ENCODE peak calls at places on chromosomes 6 and 20, in eight cellular contexts. M is posterior vena cava; X is fibroblast of mammary gland; S is retinal pigment epithelial cell; N is AG10803; W is activated CD8-positive, alpha-beta memory T cell treated with anti-CD3 and anti-CD28 coated beads, Interleukin-2, amount 50 U/mL, for 4 hours; E is body of pancreas; G is M059J. T is an unnamed sample.

GRCh38 chr20:50291428-50292323 is 101.0 kb downstream of the CEBPB start:
- DNase-seq in M (no peak), W (no peak), N (no peak), G (no peak), E (no peak), S (no peak), X (no peak), T (no peak)

GRCh38 chr6:170122676-170123075 is 168.2 kb downstream of the DLL1 start:
- DNase-seq in N (no peak), M (no peak), S (no peak), G (no peak), W (no peak), X (peak), E (peak), T (no peak)

GRCh38 chr6:84512396-84512795 is 252.0 kb downstream of the TBX18 start:
- DNase-seq in W (no peak), M (no peak), S (no peak), N (peak), X (peak), E (no peak), G (no peak), T (no peak)

GRCh38 chr6:44285552-44286284 is 15.5 kb downstream of the TMEM151B start:
- DNase-seq in E (no peak), G (peak), S (no peak), W (no peak), M (no peak), N (no peak), X (no peak), T (no peak)

GRCh38 chr6:159716247-159717086 is 10.8 kb upstream of the WTAP start:
- DNase-seq in E (peak), M (no peak), W (no peak), G (peak), N (peak), X (peak), S (peak), T (no peak)

GRCh38 chr20:219290-220115 is 7.6 kb upstream of the DEFB129 start:
- DNase-seq in W (no peak), S (no peak), N (peak), G (peak), X (peak), E (no peak), M (no peak), T (no peak)

GRCh38 chr6:169722362-169723199 is 1.7 kb downstream of the PHF10 start:
- DNase-seq in X (peak), S (no peak), E (peak), G (peak), W (no peak), M (peak), N (peak), T (peak)

GRCh38 chr20:14896569-14896968 is 559.2 kb upstream of the FLRT3 start:
- DNase-seq in E (no peak), X (no peak), M (no peak), N (no peak), G (no peak), S (no peak), W (no peak), T (no peak)

GRCh38 chr6:65221153-65221552 is 485.9 kb downstream of the EYS start:
- DNase-seq in M (no peak), W (no peak), G (no peak), S (no peak), X (no peak), E (no peak), N (no peak), T (no peak)

GRCh38 chr20:60786686-60787217 is 465.3 kb upstream of the CDH4 start:
- DNase-seq in W (no peak), G (no peak), M (no peak), S (no peak), N (no peak), X (no peak), E (no peak), T (no peak)

GRCh38 chr6:13187692-13188091 is 140.6 kb downstream of the TBC1D7 start:
- DNase-seq in W (no peak), E (no peak), M (no peak), S (no peak), N (no peak), X (no peak), G (no peak), T (no peak)

GRCh38 chr6:53300656-53301551 is 47.8 kb downstream of the ELOVL5 start:
- DNase-seq in M (no peak), W (no peak), X (peak), N (peak), G (peak), E (no peak), S (peak), T (no peak)

GRCh38 chr6:158758464-158758863 is 60.7 kb downstream of the EZR start:
- DNase-seq in X (no peak), N (no peak), G (no peak), E (no peak), M (no peak), S (no peak), W (no peak), T (no peak)

GRCh38 chr20:42366626-42367025 is 748.4 kb upstream of the CHD6 start:
- DNase-seq in E (no peak), W (no peak), M (no peak), G (no peak), S (no peak), N (no peak), X (no peak), T (no peak)

GRCh38 chr6:491233-491632 is 99.7 kb downstream of the IRF4 start:
- DNase-seq in W (peak), E (no peak), S (no peak), G (no peak), N (no peak), M (no peak), X (no peak), T (no peak)

GRCh38 chr6:132715204-132715603 is 1.3 kb upstream of the VNN1 start:
- DNase-seq in W (no peak), S (no peak), X (peak), M (no peak), E (peak), N (peak), G (peak), T (no peak)

GRCh38 chr6:144219056-144219685 is 66.0 kb upstream of the UTRN start:
- DNase-seq in S (no peak), N (peak), X (peak), E (no peak), M (no peak), W (no peak), G (peak), T (no peak)

GRCh38 chr20:53677447-53678314 is 84.0 kb upstream of the ZNF217 start:
- DNase-seq in S (no peak), E (peak), N (peak), M (no peak), X (no peak), G (peak), W (peak), T (peak)

GRCh38 chr20:38434310-38434741 is 802 bp downstream of the SNHG17 start:
- DNase-seq in W (peak), S (no peak), G (no peak), E (no peak), M (no peak), N (no peak), X (no peak), T (no peak)

GRCh38 chr6:79335133-79335674 is 100.7 kb upstream of the HMGN3 start:
- DNase-seq in M (no peak), W (no peak), G (no peak), N (no peak), E (no peak), X (peak), S (peak), T (no peak)

GRCh38 chr6:14630136-14630535 is 512.6 kb downstream of the CD83 start:
- DNase-seq in W (no peak), G (no peak), X (no peak), S (no peak), M (no peak), E (no peak), N (no peak), T (no peak)

GRCh38 chr6:107655245-107655644 is 165.3 kb downstream of the SOBP start:
- DNase-seq in E (no peak), S (no peak), G (no peak), M (no peak), X (no peak), N (no peak), W (no peak), T (no peak)

GRCh38 chr6:53673138-53673801 is 7.7 kb upstream of the KLHL31 start:
- DNase-seq in E (peak), G (peak), M (no peak), W (no peak), X (peak), N (peak), S (peak), T (no peak)

GRCh38 chr20:44704551-44704971 is 10.6 kb upstream of the CCN5 start:
- DNase-seq in N (peak), W (no peak), S (no peak), X (peak), M (peak), E (no peak), G (peak), T (no peak)

GRCh38 chr6:116210750-116211425 is 43.0 kb downstream of the TSPYL4 start:
- DNase-seq in M (no peak), G (peak), E (peak), X (peak), S (no peak), W (no peak), N (peak), T (no peak)

GRCh38 chr20:37498066-37498702 is 22.9 kb upstream of the NNAT start:
- DNase-seq in S (no peak), G (no peak), E (no peak), N (no peak), M (no peak), X (no peak), W (no peak), T (no peak)

GRCh38 chr6:42239333-42239732 is 21.7 kb upstream of the MRPS10 start:
- DNase-seq in G (no peak), S (peak), X (no peak), N (no peak), W (no peak), M (no peak), E (no peak), T (no peak)

GRCh38 chr20:24163501-24163900 is 174.9 kb upstream of the GGTLC1 start:
- DNase-seq in N (no peak), X (no peak), S (no peak), W (no peak), M (no peak), G (peak), E (no peak), T (no peak)

GRCh38 chr6:52389264-52389625 is 27.3 kb downstream of the PAQR8 start:
- DNase-seq in S (no peak), G (no peak), X (no peak), M (no peak), N (no peak), W (no peak), E (no peak), T (no peak)